ENCODE peak calls at places on chromosome 14, in six cellular contexts. One of them, this sample, is unnamed.

GRCh38 chr14:103109789-103110415 is 13.4 kb upstream of the TNFAIP2 start:
- DNase-seq in AG04450: peak; percentile 65
- DNase-seq in upper lobe of left lung: no peak
- DNase-seq in ovary: peak; percentile 65
- DNase-seq in transverse colon: peak; percentile 48
- DNase-seq in WTC11: no peak
- DNase-seq in this sample: no peak

GRCh38 chr14:95524706-95525512 is 8.5 kb upstream of the SYNE3 start:
- DNase-seq in AG04450: no peak
- DNase-seq in upper lobe of left lung: no peak
- DNase-seq in ovary: no peak
- DNase-seq in transverse colon: no peak
- DNase-seq in WTC11: no peak
- DNase-seq in this sample: no peak

GRCh38 chr14:69151458-69152180 is 1.3 kb downstream of the DCAF5 start:
- DNase-seq in AG04450: no peak
- DNase-seq in upper lobe of left lung: peak; percentile 88
- DNase-seq in ovary: peak; percentile 79
- DNase-seq in transverse colon: peak; percentile 79
- DNase-seq in WTC11: peak; percentile 93
- DNase-seq in this sample: peak; percentile 59

GRCh38 chr14:95273041-95273978 is 46.4 kb downstream of the CLMN start:
- DNase-seq in AG04450: no peak
- DNase-seq in upper lobe of left lung: no peak
- DNase-seq in ovary: no peak
- DNase-seq in transverse colon: peak; percentile 79
- DNase-seq in WTC11: no peak
- DNase-seq in this sample: no peak

GRCh38 chr14:94707494-94707893 is 62.4 kb downstream of the GSC start:
- DNase-seq in AG04450: no peak
- DNase-seq in upper lobe of left lung: no peak
- DNase-seq in ovary: no peak
- DNase-seq in transverse colon: no peak
- DNase-seq in WTC11: peak; percentile 69
- DNase-seq in this sample: no peak

GRCh38 chr14:101774006-101774755 is 12.7 kb downstream of the PPP2R5C start:
- DNase-seq in AG04450: no peak
- DNase-seq in upper lobe of left lung: no peak
- DNase-seq in ovary: no peak
- DNase-seq in transverse colon: no peak
- DNase-seq in WTC11: no peak
- DNase-seq in this sample: peak; percentile 66

GRCh38 chr14:85024931-85025330 is 505.0 kb upstream of the FLRT2 start:
- DNase-seq in AG04450: no peak
- DNase-seq in upper lobe of left lung: no peak
- DNase-seq in ovary: no peak
- DNase-seq in transverse colon: no peak
- DNase-seq in WTC11: no peak
- DNase-seq in this sample: no peak

GRCh38 chr14:91339606-91340369 is 77.8 kb downstream of the CCDC88C start:
- DNase-seq in AG04450: no peak
- DNase-seq in upper lobe of left lung: no peak
- DNase-seq in ovary: no peak
- DNase-seq in transverse colon: no peak
- DNase-seq in WTC11: no peak
- DNase-seq in this sample: no peak

GRCh38 chr14:103548463-103549351 is 13.8 kb downstream of the BAG5 start:
- DNase-seq in AG04450: no peak
- DNase-seq in upper lobe of left lung: no peak
- DNase-seq in ovary: no peak
- DNase-seq in transverse colon: peak; percentile 7
- DNase-seq in WTC11: no peak
- DNase-seq in this sample: no peak

GRCh38 chr14:21860172-21860571 is 186.6 kb upstream of the OR4E1 start:
- DNase-seq in AG04450: no peak
- DNase-seq in upper lobe of left lung: no peak
- DNase-seq in ovary: no peak
- DNase-seq in transverse colon: no peak
- DNase-seq in WTC11: peak; percentile 58
- DNase-seq in this sample: no peak

GRCh38 chr14:20624495-20625070 is 16.9 kb downstream of the OR6S1 start:
- DNase-seq in AG04450: no peak
- DNase-seq in upper lobe of left lung: peak; percentile 89
- DNase-seq in ovary: peak; percentile 47
- DNase-seq in transverse colon: peak; percentile 82
- DNase-seq in WTC11: peak; percentile 76
- DNase-seq in this sample: no peak

GRCh38 chr14:72675126-72675525 is 218.8 kb downstream of the DPF3 start:
- DNase-seq in AG04450: no peak
- DNase-seq in upper lobe of left lung: no peak
- DNase-seq in ovary: no peak
- DNase-seq in transverse colon: no peak
- DNase-seq in WTC11: no peak
- DNase-seq in this sample: no peak

GRCh38 chr14:93953263-93953662 is 23.1 kb downstream of the ASB2 start:
- DNase-seq in AG04450: no peak
- DNase-seq in upper lobe of left lung: no peak
- DNase-seq in ovary: no peak
- DNase-seq in transverse colon: peak; percentile 46
- DNase-seq in WTC11: peak; percentile 50
- DNase-seq in this sample: no peak

GRCh38 chr14:61925043-61925442 is 162.8 kb downstream of the SNAPC1 start:
- DNase-seq in AG04450: no peak
- DNase-seq in upper lobe of left lung: no peak
- DNase-seq in ovary: no peak
- DNase-seq in transverse colon: no peak
- DNase-seq in WTC11: no peak
- DNase-seq in this sample: no peak

GRCh38 chr14:53861781-53862180 is 94.8 kb downstream of the BMP4 start:
- DNase-seq in AG04450: no peak
- DNase-seq in upper lobe of left lung: no peak
- DNase-seq in ovary: no peak
- DNase-seq in transverse colon: no peak
- DNase-seq in WTC11: no peak
- DNase-seq in this sample: no peak

GRCh38 chr14:98949031-98949430 is 323.0 kb downstream of the BCL11B start:
- DNase-seq in AG04450: no peak
- DNase-seq in upper lobe of left lung: no peak
- DNase-seq in ovary: no peak
- DNase-seq in transverse colon: no peak
- DNase-seq in WTC11: no peak
- DNase-seq in this sample: no peak

GRCh38 chr14:99419905-99420304 is 60.8 kb downstream of the SETD3 start:
- DNase-seq in AG04450: no peak
- DNase-seq in upper lobe of left lung: no peak
- DNase-seq in ovary: no peak
- DNase-seq in transverse colon: no peak
- DNase-seq in WTC11: no peak
- DNase-seq in this sample: no peak

GRCh38 chr14:91144425-91145145 is 30.7 kb downstream of the DGLUCY start:
- DNase-seq in AG04450: peak; percentile 52
- DNase-seq in upper lobe of left lung: no peak
- DNase-seq in ovary: no peak
- DNase-seq in transverse colon: no peak
- DNase-seq in WTC11: no peak
- DNase-seq in this sample: no peak

GRCh38 chr14:94110552-94111181 is at the start of gene IFI27:
- DNase-seq in AG04450: no peak
- DNase-seq in upper lobe of left lung: peak; percentile 85
- DNase-seq in ovary: peak; percentile 53
- DNase-seq in transverse colon: peak; percentile 81
- DNase-seq in WTC11: no peak
- DNase-seq in this sample: no peak

GRCh38 chr14:50937325-50937724 is 7.0 kb downstream of the PYGL start:
- DNase-seq in AG04450: no peak
- DNase-seq in upper lobe of left lung: no peak
- DNase-seq in ovary: no peak
- DNase-seq in transverse colon: no peak
- DNase-seq in WTC11: no peak
- DNase-seq in this sample: no peak

GRCh38 chr14:104795781-104796681 is 483 bp upstream of the AKT1 start:
- DNase-seq in AG04450: no peak
- DNase-seq in upper lobe of left lung: peak; percentile 62
- DNase-seq in ovary: peak; percentile 74
- DNase-seq in transverse colon: peak; percentile 68
- DNase-seq in WTC11: no peak
- DNase-seq in this sample: no peak

GRCh38 chr14:105015905-105016304 is 5.0 kb downstream of the CDCA4 start:
- DNase-seq in AG04450: no peak
- DNase-seq in upper lobe of left lung: no peak
- DNase-seq in ovary: no peak
- DNase-seq in transverse colon: no peak
- DNase-seq in WTC11: no peak
- DNase-seq in this sample: no peak

GRCh38 chr14:103581954-103582703 is 19.4 kb downstream of the COA8 start:
- DNase-seq in AG04450: no peak
- DNase-seq in upper lobe of left lung: no peak
- DNase-seq in ovary: no peak
- DNase-seq in transverse colon: peak; percentile 68
- DNase-seq in WTC11: no peak
- DNase-seq in this sample: no peak

GRCh38 chr14:74424606-74425005 is 1.4 kb downstream of the SYNDIG1L start:
- DNase-seq in AG04450: no peak
- DNase-seq in upper lobe of left lung: no peak
- DNase-seq in ovary: no peak
- DNase-seq in transverse colon: no peak
- DNase-seq in WTC11: no peak
- DNase-seq in this sample: no peak
- TF ChIP-seq CTCF in AG04450: no peak
- TF ChIP-seq CTCF in upper lobe of left lung: no peak
- TF ChIP-seq CTCF in ovary: no peak
- TF ChIP-seq CTCF in transverse colon: no peak
- TF ChIP-seq CTCF in WTC11: no peak
- TF ChIP-seq CTCF in this sample: no peak

GRCh38 chr14:65832431-65833253 is 420.1 kb downstream of the FUT8 start:
- DNase-seq in AG04450: no peak
- DNase-seq in upper lobe of left lung: no peak
- DNase-seq in ovary: no peak
- DNase-seq in transverse colon: no peak
- DNase-seq in WTC11: no peak
- DNase-seq in this sample: no peak
- TF ChIP-seq CTCF in AG04450: peak; percentile 46
- TF ChIP-seq CTCF in upper lobe of left lung: no peak
- TF ChIP-seq CTCF in ovary: no peak
- TF ChIP-seq CTCF in transverse colon: no peak
- TF ChIP-seq CTCF in WTC11: no peak
- TF ChIP-seq CTCF in this sample: no peak

DNA sequence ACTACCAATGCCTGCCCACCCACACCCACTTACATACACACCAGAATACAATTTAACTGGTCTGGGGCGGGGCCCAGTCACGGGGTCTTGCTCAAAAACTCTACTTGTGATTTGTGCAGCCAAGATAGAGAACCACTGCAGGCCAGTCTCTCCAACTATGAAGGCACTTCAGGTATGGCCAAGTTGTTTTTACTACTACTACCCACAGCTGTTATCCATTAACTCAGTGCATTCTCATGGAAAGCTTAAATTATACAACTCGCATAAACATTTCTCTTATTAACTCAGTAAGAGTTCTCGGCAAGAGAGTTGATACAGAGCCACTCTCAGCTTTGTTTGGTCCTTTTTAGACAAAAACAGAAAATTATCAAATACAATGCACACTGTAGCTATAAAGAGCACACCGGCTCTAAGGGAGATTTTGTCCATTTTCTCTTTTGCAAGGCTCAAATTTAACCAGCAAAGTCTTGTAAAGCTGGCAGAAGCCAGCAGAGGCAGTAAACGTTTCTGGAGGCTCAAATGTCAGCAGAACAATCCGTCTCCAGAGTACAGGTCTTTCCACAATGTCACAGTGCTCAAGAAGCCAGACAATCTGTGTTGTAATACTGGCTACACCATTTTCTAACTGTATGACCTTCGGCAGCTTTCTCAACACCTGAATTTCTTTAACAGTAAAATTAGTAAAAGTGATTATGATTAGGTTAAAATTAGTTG is 85.9 kb downstream of the PTGER2 start:
- DNase-seq in AG04450: peak; percentile 61
- DNase-seq in upper lobe of left lung: no peak
- DNase-seq in ovary: no peak
- DNase-seq in transverse colon: peak; percentile 34
- DNase-seq in WTC11: no peak
- DNase-seq in this sample: no peak
- TF ChIP-seq CTCF in AG04450: peak; percentile 40
- TF ChIP-seq CTCF in upper lobe of left lung: no peak
- TF ChIP-seq CTCF in ovary: no peak
- TF ChIP-seq CTCF in transverse colon: no peak
- TF ChIP-seq CTCF in WTC11: no peak
- TF ChIP-seq CTCF in this sample: no peak

DNA sequence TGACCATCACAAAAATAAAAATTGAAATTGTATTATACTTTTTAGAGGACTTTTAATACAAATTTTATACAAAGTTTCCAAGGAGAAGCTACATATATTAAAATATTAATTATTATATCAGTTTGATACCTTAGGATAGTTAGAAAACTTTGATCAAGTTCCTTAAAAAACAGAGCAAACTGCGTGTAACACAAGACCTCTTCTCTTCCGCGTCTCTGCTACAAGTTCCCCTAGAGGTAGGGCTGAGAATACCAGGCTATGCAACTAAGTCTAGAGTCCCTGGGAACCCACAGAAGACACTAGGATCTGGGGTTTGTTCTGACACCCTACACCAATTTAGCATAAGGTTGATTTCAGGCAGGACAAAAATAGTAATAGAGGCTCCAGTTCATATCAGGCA is 319.0 kb downstream of the FOXG1 start:
- DNase-seq in AG04450: no peak
- DNase-seq in upper lobe of left lung: no peak
- DNase-seq in ovary: no peak
- DNase-seq in transverse colon: no peak
- DNase-seq in WTC11: no peak
- DNase-seq in this sample: no peak
- TF ChIP-seq CTCF in AG04450: peak; percentile 67
- TF ChIP-seq CTCF in upper lobe of left lung: no peak
- TF ChIP-seq CTCF in ovary: no peak
- TF ChIP-seq CTCF in transverse colon: no peak
- TF ChIP-seq CTCF in WTC11: peak; percentile 29
- TF ChIP-seq CTCF in this sample: no peak

This sample was measured in dorsolateral prefrontal cortex.